ENCODE peak calls at places on chromosomes 11 and 22, in four cellular contexts. U, A, H and R are unnamed samples.
A peak's percentile ranks its signal among the peaks of the same experiment; 100 is the strongest.

GRCh38 chr22:48456449-48456848 is 1371.2 kb downstream of the BRD1 start:
- DNase-seq in U (no peak), A (no peak), H (no peak), R (no peak)

GRCh38 chr11:19275496-19275895 is 34.8 kb upstream of the E2F8 start:
- DNase-seq in U (no peak), A (no peak), H (no peak), R (no peak)

GRCh38 chr11:7384691-7385090 is 100.6 kb upstream of the OLFML1 start:
- DNase-seq in U (no peak), A (no peak), H (no peak), R (no peak)

GRCh38 chr11:15800121-15800800 is 556.1 kb downstream of the SOX6 start:
- DNase-seq in U (peak; percentile 35), A (no peak), H (no peak), R (peak; percentile 55)

GRCh38 chr11:125290263-125290662 is 125.7 kb downstream of the PKNOX2 start:
- DNase-seq in U (no peak), A (no peak), H (no peak), R (no peak)

GRCh38 chr22:46013460-46014416 is 36.8 kb upstream of the WNT7B start:
- DNase-seq in U (peak; percentile 92), A (peak; percentile 94), H (no peak), R (peak; percentile 96)

GRCh38 chr11:13962562-13963168 is at the start of gene SPON1:
- DNase-seq in U (peak; percentile 46), A (no peak), H (no peak), R (peak; percentile 34)

GRCh38 chr22:41842996-41843970 is 10.4 kb downstream of the SREBF2 start:
- DNase-seq in U (no peak), A (no peak), H (no peak), R (peak; percentile 48)

GRCh38 chr11:69474736-69475135 is 6.7 kb upstream of the LINC01488 start:
- DNase-seq in U (no peak), A (no peak), H (no peak), R (no peak)

GRCh38 chr22:17761145-17761488 is 13.2 kb downstream of the BID start:
- DNase-seq in U (no peak), A (no peak), H (no peak), R (no peak)

GRCh38 chr22:28063656-28064055 is 144.6 kb upstream of the PITPNB start:
- DNase-seq in U (no peak), A (no peak), H (no peak), R (no peak)

GRCh38 chr11:76269661-76270322 is 63.5 kb upstream of the WNT11 start:
- DNase-seq in U (no peak), A (no peak), H (no peak), R (no peak)

GRCh38 chr22:31344369-31345330 is 1.5 kb downstream of the PATZ1 start:
- DNase-seq in U (peak; percentile 35), A (peak; percentile 35), H (no peak), R (peak; percentile 70)

GRCh38 chr11:11968511-11969280 is 39.7 kb downstream of the DKK3 start:
- DNase-seq in U (peak; percentile 14), A (peak; percentile 2), H (no peak), R (no peak)

GRCh38 chr22:30094804-30095203 is 14.5 kb downstream of the HORMAD2 start:
- DNase-seq in U (no peak), A (no peak), H (no peak), R (no peak)

GRCh38 chr11:76787911-76788596 is 4.9 kb downstream of the TSKU start:
- DNase-seq in U (no peak), A (no peak), H (no peak), R (peak; percentile 46)

GRCh38 chr11:96761451-96761850 is 371.6 kb downstream of the JRKL start:
- DNase-seq in U (no peak), A (no peak), H (no peak), R (no peak)

GRCh38 chr22:40654522-40655167 is 18.1 kb upstream of the MRTFA start:
- DNase-seq in U (peak; percentile 68), A (no peak), H (no peak), R (peak; percentile 58)

GRCh38 chr11:2968501-2968900 is 23.6 kb downstream of the NAP1L4 start:
- DNase-seq in U (no peak), A (no peak), H (no peak), R (no peak)

GRCh38 chr11:124644426-124645280 is 22.0 kb downstream of the TBRG1 start:
- DNase-seq in U (peak; percentile 34), A (peak; percentile 35), H (no peak), R (peak; percentile 59)

GRCh38 chr11:2515401-2516275 is 70.8 kb downstream of the KCNQ1 start:
- DNase-seq in U (peak; percentile 15), A (no peak), H (no peak), R (peak; percentile 8)

GRCh38 chr11:91846002-91846401 is 378.6 kb upstream of the FAT3 start:
- DNase-seq in U (no peak), A (no peak), H (no peak), R (no peak)

GRCh38 chr11:10770626-10771254 is 19.7 kb downstream of the CTR9 start:
- DNase-seq in U (peak; percentile 55), A (no peak), H (no peak), R (peak; percentile 61)

GRCh38 chr11:58622344-58622743 is at the start of gene CNTF:
- DNase-seq in U (no peak), A (no peak), H (no peak), R (no peak)

GRCh38 chr22:50178871-50179869 is 6.5 kb upstream of the TRABD start:
- DNase-seq in U (no peak), A (no peak), H (no peak), R (no peak)

GRCh38 chr11:1755344-1756023 is 5.1 kb upstream of the IFITM10 start:
- DNase-seq in U (peak; percentile 79), A (no peak), H (no peak), R (no peak)

GRCh38 chr11:105786766-105787165 is 176.9 kb downstream of the GRIA4 start:
- DNase-seq in U (no peak), A (no peak), H (no peak), R (no peak)

GRCh38 chr11:81993755-81994154 is 739.9 kb downstream of the FAM181B start:
- DNase-seq in U (no peak), A (no peak), H (no peak), R (no peak)

GRCh38 chr22:49975543-49976389 is 15.2 kb downstream of the PIM3 start:
- DNase-seq in U (peak; percentile 12), A (peak; percentile 50), H (no peak), R (peak; percentile 10)

GRCh38 chr22:37229805-37230672 is 14.0 kb downstream of the RAC2 start:
- DNase-seq in U (peak; percentile 46), A (peak; percentile 87), H (peak; percentile 60), R (no peak)

GRCh38 chr11:34380696-34381095 is 22.9 kb upstream of the ABTB2 start:
- DNase-seq in U (no peak), A (no peak), H (no peak), R (no peak)

GRCh38 chr11:94400075-94400838 is 962 bp downstream of the GPR83 start:
- DNase-seq in U (no peak), A (no peak), H (no peak), R (no peak)

GRCh38 chr11:95788921-95789505 is 569 bp downstream of the FAM76B start:
- DNase-seq in U (no peak), A (peak; percentile 19), H (no peak), R (peak; percentile 17)

GRCh38 chr11:105144887-105145286 is 5.3 kb upstream of the CARD18 start:
- DNase-seq in U (no peak), A (no peak), H (no peak), R (no peak)

GRCh38 chr11:103610435-103610834 is 426.0 kb upstream of the DDI1 start:
- DNase-seq in U (no peak), A (no peak), H (no peak), R (no peak)

GRCh38 chr11:103604310-103604709 is 432.1 kb upstream of the DDI1 start:
- DNase-seq in U (no peak), A (no peak), H (no peak), R (no peak)

GRCh38 chr11:103608566-103608965 is 427.9 kb upstream of the DDI1 start:
- DNase-seq in U (no peak), A (no peak), H (no peak), R (no peak)

GRCh38 chr11:103609117-103610066 is 427.0 kb upstream of the DDI1 start:
- DNase-seq in U (no peak), A (no peak), H (no peak), R (peak; percentile 2)
- TF ChIP-seq CTCF in U (peak; percentile 35), A (no peak), H (peak; percentile 14), R (no peak)

GRCh38 chr11:86453290-86454030 is 78.8 kb downstream of the CCDC81 start:
- DNase-seq in U (no peak), A (no peak), H (no peak), R (no peak)
- TF ChIP-seq CTCF in U (no peak), A (peak; percentile 18), H (no peak), R (no peak)

GRCh38 chr11:61417670-61418069 is 12.1 kb downstream of the CPSF7 start:
- DNase-seq in U (no peak), A (no peak), H (no peak), R (no peak)

GRCh38 chr11:61415381-61415780 is 14.4 kb downstream of the CPSF7 start:
- DNase-seq in U (no peak), A (no peak), H (no peak), R (no peak)

GRCh38 chr11:61414547-61414946 is 15.2 kb downstream of the CPSF7 start:
- DNase-seq in U (no peak), A (no peak), H (no peak), R (no peak)

GRCh38 chr11:61413496-61413895 is 16.3 kb downstream of the CPSF7 start:
- DNase-seq in U (no peak), A (no peak), H (no peak), R (no peak)

DNA sequence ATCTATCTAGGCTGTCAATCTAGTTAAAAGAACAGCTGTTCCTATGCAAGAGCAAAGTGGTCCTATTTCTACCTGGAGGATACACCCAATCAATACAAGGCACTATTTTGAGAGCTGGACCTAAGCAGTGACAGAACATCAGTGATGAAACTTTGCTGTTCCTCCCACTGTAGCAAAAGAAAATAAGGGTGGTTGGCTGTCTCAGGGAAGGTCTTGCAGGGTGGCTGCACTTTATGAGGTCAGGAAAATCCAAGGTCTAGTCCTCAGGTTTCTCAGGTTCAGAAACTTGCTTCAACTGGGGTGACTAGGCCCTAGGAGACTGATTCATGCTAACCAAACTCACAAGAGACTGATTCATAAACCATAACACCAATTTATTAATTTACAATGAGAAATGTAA is 11.6 kb downstream of the CPSF7 start:
- DNase-seq in U (no peak), A (no peak), H (no peak), R (no peak)
- TF ChIP-seq CTCF in U (no peak), A (no peak), H (no peak), R (no peak)

GRCh38 chr11:102451693-102452460 is 688 bp downstream of the TMEM123 start:
- DNase-seq in U (peak; percentile 70), A (peak; percentile 81), H (no peak), R (peak; percentile 64)
- TF ChIP-seq CTCF in U (no peak), A (peak; percentile 50), H (peak; percentile 35), R (no peak)

GRCh38 chr11:32659672-32660071 is 76.0 kb downstream of the EIF3M start:
- DNase-seq in U (no peak), A (no peak), H (no peak), R (no peak)
- TF ChIP-seq CTCF in U (no peak), A (no peak), H (no peak), R (no peak)

GRCh38 chr22:43567691-43568308 is 156.0 kb downstream of the MPPED1 start:
- DNase-seq in U (no peak), A (no peak), H (no peak), R (no peak)
- TF ChIP-seq CTCF in U (no peak), A (no peak), H (no peak), R (no peak)